ENCODE peak calls at places on chromosome 13, in six cellular contexts. X is fibroblast of lung, G is uterus, R is ovary, K is Peyer's patch, H is progenitor cell of endocrine pancreas. S is an unnamed sample.

GRCh38 chr13:61294467-61295186 is 121.0 kb downstream of the PCDH20 start:
- DNase-seq in X (no peak), G (no peak), R (no peak), K (no peak), H (no peak), S (no peak)

GRCh38 chr13:35388456-35388855 is 88.0 kb downstream of the MAB21L1 start:
- DNase-seq in X (peak; percentile 20), G (no peak), R (no peak), K (no peak), H (no peak), S (no peak)

GRCh38 chr13:60226507-60226906 is 62.8 kb upstream of the DIAPH3 start:
- DNase-seq in X (peak; percentile 54), G (no peak), R (no peak), K (no peak), H (no peak), S (peak; percentile 22)

GRCh38 chr13:28494861-28495585 is at the start of gene FLT1:
- DNase-seq in X (no peak), G (peak; percentile 26), R (peak; percentile 34), K (no peak), H (peak; percentile 27), S (no peak)

GRCh38 chr13:51639171-51639570 is 54.9 kb downstream of the WDFY2 start:
- DNase-seq in X (no peak), G (no peak), R (no peak), K (no peak), H (no peak), S (no peak)

GRCh38 chr13:113722921-113723320 is 36.1 kb upstream of the TMEM255B start:
- DNase-seq in X (no peak), G (no peak), R (no peak), K (no peak), H (no peak), S (no peak)

GRCh38 chr13:97125810-97126738 is 96.1 kb upstream of the MBNL2 start:
- DNase-seq in X (no peak), G (peak; percentile 52), R (no peak), K (no peak), H (no peak), S (no peak)

GRCh38 chr13:95113601-95114000 is 187.7 kb downstream of the ABCC4 start:
- DNase-seq in X (no peak), G (no peak), R (no peak), K (no peak), H (no peak), S (no peak)

GRCh38 chr13:87057807-87058520 is 613.2 kb upstream of the SLITRK5 start:
- DNase-seq in X (peak; percentile 76), G (no peak), R (no peak), K (no peak), H (no peak), S (no peak)

GRCh38 chr13:74771964-74772363 is 637.8 kb upstream of the KLF12 start:
- DNase-seq in X (peak; percentile 85), G (no peak), R (no peak), K (no peak), H (no peak), S (no peak)

GRCh38 chr13:99505814-99506269 is 4.6 kb downstream of the TM9SF2 start:
- DNase-seq in X (peak; percentile 48), G (no peak), R (no peak), K (no peak), H (no peak), S (no peak)

GRCh38 chr13:74891610-74892009 is 590.4 kb downstream of the TBC1D4 start:
- DNase-seq in X (peak; percentile 58), G (no peak), R (no peak), K (no peak), H (no peak), S (no peak)

GRCh38 chr13:69948016-69948415 is 159.6 kb upstream of the ATXN8OS start:
- DNase-seq in X (no peak), G (no peak), R (no peak), K (no peak), H (no peak), S (no peak)

GRCh38 chr13:35781661-35782060 is 305.2 kb upstream of the MAB21L1 start:
- DNase-seq in X (no peak), G (no peak), R (no peak), K (no peak), H (no peak), S (no peak)

GRCh38 chr13:64529874-64530485 is 2700.2 kb downstream of the PCDH9 start:
- DNase-seq in X (peak; percentile 14), G (no peak), R (no peak), K (no peak), H (no peak), S (no peak)

GRCh38 chr13:43573787-43574562 is 212.8 kb downstream of the ENOX1 start:
- DNase-seq in X (peak; percentile 17), G (no peak), R (no peak), K (no peak), H (no peak), S (no peak)

GRCh38 chr13:33228645-33229445 is 56.7 kb downstream of the STARD13 start:
- DNase-seq in X (peak; percentile 70), G (no peak), R (no peak), K (no peak), H (no peak), S (no peak)

GRCh38 chr13:100075700-100076587 is 12.9 kb upstream of the PCCA start:
- DNase-seq in X (no peak), G (no peak), R (no peak), K (no peak), H (no peak), S (no peak)

GRCh38 chr13:110164706-110165105 is 142.3 kb downstream of the COL4A1 start:
- DNase-seq in X (no peak), G (no peak), R (no peak), K (no peak), H (no peak), S (no peak)

GRCh38 chr13:19959141-19959830 is 759 bp downstream of the ZMYM2 start:
- DNase-seq in X (peak; percentile 47), G (peak; percentile 57), R (peak; percentile 74), K (peak; percentile 63), H (peak; percentile 39), S (no peak)
- TF ChIP-seq CTCF in X (peak; percentile 10), G (peak; percentile 19), R (peak; percentile 27), K (no peak), H (no peak), S (no peak)

DNA sequence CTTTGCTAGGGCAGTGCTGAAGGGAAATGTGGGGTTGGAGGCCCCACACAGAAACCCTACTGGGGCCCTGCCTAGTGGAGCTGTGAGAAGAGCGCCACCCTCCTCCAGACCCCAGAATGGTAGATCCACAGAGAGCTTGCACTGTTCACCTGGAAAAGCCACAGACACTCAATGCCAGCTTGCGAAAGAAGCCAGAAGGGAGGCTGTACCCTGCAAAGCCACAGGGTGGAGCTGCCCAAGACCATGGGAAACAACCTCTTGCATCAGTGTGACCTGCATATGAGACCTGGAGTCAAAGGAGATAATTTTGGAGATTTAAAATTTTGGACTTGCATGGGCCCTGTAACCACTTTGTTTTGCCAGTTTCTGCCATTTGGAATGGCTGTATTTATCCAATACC is 615.4 kb upstream of the MIR17HG start:
- DNase-seq in X (no peak), G (no peak), R (no peak), K (no peak), H (no peak), S (no peak)
- TF ChIP-seq CTCF in X (no peak), G (no peak), R (no peak), K (no peak), H (no peak), S (no peak)

GRCh38 chr13:108508263-108508662 is 121.1 kb upstream of the MYO16 start:
- DNase-seq in X (peak; percentile 47), G (no peak), R (no peak), K (no peak), H (no peak), S (no peak)
- TF ChIP-seq CTCF in X (peak; percentile 52), G (no peak), R (no peak), K (peak; percentile 16), H (peak; percentile 61), S (peak; percentile 15)

GRCh38 chr13:47480121-47480520 is 521.0 kb downstream of the SUCLA2 start:
- DNase-seq in X (peak; percentile 95), G (no peak), R (no peak), K (no peak), H (no peak), S (no peak)
- TF ChIP-seq CTCF in X (no peak), G (no peak), R (no peak), K (no peak), H (no peak), S (no peak)

GRCh38 chr13:27280841-27281240 is 10.2 kb downstream of the RASL11A start:
- DNase-seq in X (no peak), G (no peak), R (no peak), K (no peak), H (no peak), S (no peak)

GRCh38 chr13:27280009-27280646 is 9.5 kb downstream of the RASL11A start:
- DNase-seq in X (no peak), G (no peak), R (no peak), K (no peak), H (no peak), S (no peak)

GRCh38 chr13:27281420-27281819 is 10.8 kb downstream of the RASL11A start:
- DNase-seq in X (no peak), G (no peak), R (no peak), K (no peak), H (no peak), S (no peak)

GRCh38 chr13:27288397-27288796 is 17.8 kb downstream of the RASL11A start:
- DNase-seq in X (no peak), G (no peak), R (no peak), K (no peak), H (no peak), S (no peak)

DNA sequence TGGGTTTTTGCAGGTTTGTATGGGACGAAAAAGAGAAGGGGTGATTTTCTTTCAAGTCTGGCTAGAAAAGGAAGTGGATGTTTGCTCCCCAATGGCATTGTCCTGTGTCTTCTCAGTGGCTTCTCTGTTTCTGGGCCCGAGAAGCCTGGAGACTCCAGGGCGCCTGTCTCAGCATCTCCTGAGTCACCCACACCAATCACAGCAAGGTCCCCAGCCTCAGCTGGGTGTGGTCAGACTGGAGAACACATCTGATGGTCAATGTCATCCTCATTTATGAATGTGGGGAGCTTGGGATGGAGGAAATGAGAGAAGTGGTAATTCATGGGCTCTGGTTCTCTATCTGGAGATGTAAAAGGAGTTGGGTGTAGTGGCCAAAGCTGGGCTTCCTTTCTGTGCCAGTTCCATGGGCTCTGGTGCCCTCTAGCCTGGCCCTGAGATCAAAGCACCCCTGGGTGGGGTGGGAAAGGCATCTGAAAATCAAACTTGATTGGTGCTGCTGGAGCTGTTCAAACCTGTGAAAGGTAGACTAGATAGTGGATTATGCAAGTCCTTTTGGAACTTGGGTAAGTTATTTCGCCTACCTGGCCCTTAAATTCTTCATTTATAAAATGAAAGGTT is 13.4 kb downstream of the RASL11A start:
- DNase-seq in X (peak; percentile 66), G (no peak), R (no peak), K (no peak), H (no peak), S (no peak)
- TF ChIP-seq CTCF in X (peak; percentile 61), G (peak; percentile 18), R (no peak), K (peak; percentile 9), H (no peak), S (peak; percentile 31)

GRCh38 chr13:49560270-49561063 is 24.9 kb downstream of the RCBTB1 start:
- DNase-seq in X (peak; percentile 68), G (no peak), R (no peak), K (no peak), H (peak; percentile 19), S (peak; percentile 42)
- TF ChIP-seq CTCF in X (peak; percentile 49), G (peak; percentile 18), R (no peak), K (peak; percentile 5), H (peak; percentile 51), S (no peak)

GRCh38 chr13:77492982-77493381 is 42.5 kb upstream of the SCEL start:
- DNase-seq in X (peak; percentile 42), G (no peak), R (no peak), K (no peak), H (no peak), S (peak; percentile 21)
- TF ChIP-seq CTCF in X (peak; percentile 58), G (peak; percentile 16), R (no peak), K (peak; percentile 32), H (peak; percentile 36), S (peak; percentile 76)

S was measured in D721Med.